ENCODE peak calls at places on chromosomes 4 and X, in ten cellular contexts. D, K, T, J, W, M, Y, A, L and G are unnamed samples.

GRCh38 chr4:56907009-56907408 is 691 bp upstream of the REST start:
- DNase-seq in D (no peak), K (no peak), T (no peak), J (peak; percentile 32), W (no peak), M (no peak), Y (no peak), A (no peak), L (no peak), G (no peak)

GRCh38 chr4:119623025-119623424 is 5.6 kb downstream of the PDE5A start:
- DNase-seq in D (no peak), K (peak; percentile 48), T (no peak), J (no peak), W (no peak), M (no peak), Y (no peak), A (peak; percentile 55), L (no peak), G (no peak)

GRCh38 chrX:1581132-1581531 is 10.3 kb upstream of the AKAP17A start:
- DNase-seq in D (peak; percentile 64), K (peak; percentile 71), T (no peak), J (no peak), W (peak; percentile 32), M (no peak), Y (no peak), A (no peak), L (no peak), G (no peak)

GRCh38 chrX:19579485-19579884 is 64.2 kb upstream of the MAP3K15 start:
- DNase-seq in D (no peak), K (peak; percentile 21), T (no peak), J (no peak), W (peak; percentile 57), M (no peak), Y (no peak), A (peak; percentile 75), L (no peak), G (no peak)

GRCh38 chr4:53432528-53433424 is 55.3 kb downstream of the FIP1L1 start:
- DNase-seq in D (no peak), K (no peak), T (no peak), J (no peak), W (no peak), M (no peak), Y (no peak), A (no peak), L (no peak), G (peak; percentile 56)

GRCh38 chr4:60452259-60452658 is 747.9 kb upstream of the ADGRL3 start:
- DNase-seq in D (no peak), K (no peak), T (no peak), J (no peak), W (no peak), M (no peak), Y (no peak), A (no peak), L (no peak), G (no peak)

GRCh38 chr4:6917445-6918241 is 8.0 kb downstream of the TBC1D14 start:
- DNase-seq in D (peak; percentile 91), K (peak; percentile 24), T (no peak), J (peak; percentile 62), W (no peak), M (peak; percentile 93), Y (peak; percentile 79), A (no peak), L (peak; percentile 69), G (peak; percentile 47)

GRCh38 chrX:69144854-69145253 is 20.4 kb downstream of the PJA1 start:
- DNase-seq in D (no peak), K (no peak), T (no peak), J (no peak), W (no peak), M (no peak), Y (no peak), A (no peak), L (no peak), G (no peak)

GRCh38 chr4:174828845-174829701 is at the start of gene GLRA3:
- DNase-seq in D (peak; percentile 75), K (peak; percentile 6), T (no peak), J (peak; percentile 98), W (peak; percentile 17), M (peak; percentile 68), Y (no peak), A (no peak), L (no peak), G (peak; percentile 47)

DNA sequence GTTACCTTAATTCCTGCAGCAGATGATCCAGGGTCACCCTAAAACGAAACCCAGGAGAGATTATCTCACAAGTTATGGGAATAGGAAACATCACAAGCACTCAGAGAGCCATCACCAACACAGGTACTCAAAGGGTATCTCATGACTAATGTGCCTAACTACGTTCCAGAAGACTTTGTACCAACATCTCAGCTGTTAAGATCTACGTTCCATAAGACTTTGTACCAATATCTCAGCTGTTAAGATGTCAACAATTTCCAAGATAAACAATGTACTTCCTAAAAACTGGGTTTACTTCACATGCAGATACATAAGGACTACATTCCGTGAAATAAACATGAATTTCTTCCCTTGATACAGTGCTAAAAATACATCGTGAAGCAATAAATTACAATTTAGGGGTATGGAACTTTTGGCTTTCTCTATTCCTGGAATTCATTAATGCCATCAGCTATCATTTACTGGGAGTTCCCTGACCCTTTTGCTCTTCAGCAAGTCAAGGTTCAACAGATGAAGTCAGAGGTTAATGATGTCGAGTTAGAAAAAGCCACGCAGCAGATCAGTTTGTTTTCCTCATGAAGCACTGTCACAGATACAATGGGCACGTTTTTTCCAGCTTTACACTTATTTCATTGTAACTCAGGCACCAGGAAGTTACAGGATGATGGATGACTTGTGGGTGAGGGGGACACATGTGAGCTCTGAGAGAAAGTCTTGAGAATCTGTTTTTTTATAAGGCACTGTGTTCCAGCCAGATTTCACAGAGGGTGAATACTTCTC is 127.0 kb upstream of the ETNPPL start:
- DNase-seq in D (no peak), K (no peak), T (no peak), J (no peak), W (no peak), M (no peak), Y (no peak), A (no peak), L (no peak), G (no peak)
- H3K27me3 ChIP-seq in D (no peaks in the 10 kb centered on the region), K (peaks cover 11% of the 10 kb centered on the region), T (no peaks in the 10 kb centered on the region), J (no peaks in the 10 kb centered on the region), W (peaks cover 2% of the 10 kb centered on the region), M (no peaks in the 10 kb centered on the region), Y (peaks cover 36% of the 10 kb centered on the region), A (no peaks in the 10 kb centered on the region), L (no peaks in the 10 kb centered on the region), G (no peaks in the 10 kb centered on the region)

GRCh38 chrX:64394059-64394873 is 986 bp downstream of the MTMR8 start:
- DNase-seq in D (no peak), K (no peak), T (no peak), J (no peak), W (no peak), M (no peak), Y (no peak), A (no peak), L (no peak), G (no peak)

GRCh38 chrX:64398088-64398487 is 2.8 kb upstream of the MTMR8 start:
- DNase-seq in D (no peak), K (no peak), T (no peak), J (no peak), W (no peak), M (no peak), Y (no peak), A (no peak), L (no peak), G (no peak)

GRCh38 chrX:64389489-64389888 is 5.8 kb downstream of the MTMR8 start:
- DNase-seq in D (no peak), K (no peak), T (no peak), J (no peak), W (no peak), M (no peak), Y (no peak), A (no peak), L (no peak), G (no peak)

GRCh38 chrX:64395568-64395929 is 297 bp upstream of the MTMR8 start:
- DNase-seq in D (no peak), K (no peak), T (no peak), J (no peak), W (no peak), M (no peak), Y (no peak), A (no peak), L (no peak), G (no peak)

GRCh38 chrX:64394874-64395567 is at the start of gene MTMR8:
- DNase-seq in D (peak; percentile 67), K (peak; percentile 65), T (peak; percentile 85), J (peak; percentile 84), W (peak; percentile 62), M (peak; percentile 78), Y (peak; percentile 41), A (no peak), L (peak; percentile 59), G (peak; percentile 69)
- H3K4me3 ChIP-seq in D (peak within 1 kb of the TSS; percentile 71), K (peak within 1 kb of the TSS; percentile 68), T (peak within 1 kb of the TSS; percentile 74), J (peak within 1 kb of the TSS; percentile 44), W (peak within 1 kb of the TSS; percentile 49), M (peak within 1 kb of the TSS; percentile 67), Y (peak within 1 kb of the TSS; percentile 54), A (no peak within 1 kb of the TSS), L (peak within 1 kb of the TSS; percentile 57), G (peak within 1 kb of the TSS; percentile 70)

DNA sequence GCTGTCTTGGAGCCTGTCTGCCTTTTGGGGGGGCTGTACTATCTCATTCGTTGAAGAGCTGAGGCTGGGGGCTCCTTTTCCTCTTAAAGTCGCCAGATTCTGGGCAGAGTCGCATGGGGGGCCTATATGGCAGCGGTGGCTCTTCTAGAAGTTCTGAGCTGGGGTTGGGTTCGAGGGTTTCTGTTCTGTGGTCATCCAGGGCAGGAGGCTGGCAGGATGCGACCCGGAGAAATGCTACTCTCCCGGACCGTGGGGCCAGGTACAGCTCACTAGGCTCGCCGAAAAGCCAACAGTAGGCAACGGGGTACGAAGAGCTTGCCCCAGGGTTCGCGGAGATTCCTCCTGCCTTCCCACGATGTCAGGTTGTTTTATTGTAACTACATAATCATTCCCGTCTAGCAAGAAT is 1.9 kb upstream of the CITED1 start:
- DNase-seq in D (no peak), K (no peak), T (no peak), J (peak; percentile 33), W (no peak), M (no peak), Y (no peak), A (no peak), L (no peak), G (no peak)
- H3K27me3 ChIP-seq in D (peaks cover 23% of the 10 kb centered on the region), K (peaks cover 24% of the 10 kb centered on the region), T (no peaks in the 10 kb centered on the region), J (peaks cover 82% of the 10 kb centered on the region), W (peaks cover 50% of the 10 kb centered on the region), M (peaks cover 28% of the 10 kb centered on the region), Y (no peaks in the 10 kb centered on the region), A (peaks cover 73% of the 10 kb centered on the region), L (peaks cover 4% of the 10 kb centered on the region), G (peaks cover 1% of the 10 kb centered on the region)

DNA sequence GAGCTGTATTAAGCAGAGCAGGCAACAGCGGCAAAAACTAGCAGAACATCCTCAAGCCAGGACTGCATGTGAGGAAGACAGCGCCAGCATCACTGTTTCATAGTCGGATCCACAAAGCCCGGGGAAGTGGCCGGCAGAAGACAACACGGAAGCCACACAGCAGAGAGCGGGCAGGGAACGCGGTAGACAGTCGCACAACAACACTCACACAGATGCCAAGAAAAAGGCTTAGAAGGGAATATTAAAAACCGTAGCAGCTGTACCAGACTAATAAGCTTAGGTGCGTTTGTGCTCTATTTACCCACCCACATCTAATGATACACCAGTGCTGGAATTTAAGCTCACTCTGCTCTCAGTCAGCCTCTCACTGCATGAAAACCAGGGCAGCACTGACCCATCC is 16.0 kb downstream of the ZFYVE28 start:
- DNase-seq in D (no peak), K (no peak), T (no peak), J (no peak), W (no peak), M (no peak), Y (no peak), A (no peak), L (no peak), G (no peak)
- H3K4me3 ChIP-seq in D (no peak overlapping the region), K (peak overlapping the region; percentile 63), T (no peak overlapping the region), J (peak overlapping the region; percentile 39), W (no peak overlapping the region), M (peak overlapping the region; percentile 42), Y (no peak overlapping the region), A (no peak overlapping the region), L (peak overlapping the region; percentile 18), G (no peak overlapping the region)